ENCODE peak calls at places on chromosome 13, in four cellular contexts. D, U, Q and O are unnamed samples.

GRCh38 chr13:21579754-21580316 is 24.1 kb downstream of the MICU2 start:
- DNase-seq in D (no peak), Q (no peak), U (no peak), O (no peak)

GRCh38 chr13:79749556-79749955 is 268.6 kb downstream of the NDFIP2 start:
- DNase-seq in D (no peak), U (no peak), Q (no peak), O (no peak)

GRCh38 chr13:34066344-34066743 is 248.4 kb downstream of the RFC3 start:
- DNase-seq in U (no peak), D (no peak), Q (no peak), O (no peak)

GRCh38 chr13:38308736-38309135 is 40.9 kb upstream of the UFM1 start:
- DNase-seq in Q (no peak), U (no peak), D (no peak), O (no peak)

GRCh38 chr13:94548382-94549240 is 47.3 kb downstream of the TGDS start:
- DNase-seq in U (peak), D (peak), Q (no peak), O (peak)

GRCh38 chr13:62702502-62702901 is 1286.9 kb upstream of the PCDH20 start:
- DNase-seq in U (peak), D (no peak), Q (no peak), O (no peak)

GRCh38 chr13:97018029-97018819 is 23.9 kb upstream of the OXGR1 start:
- DNase-seq in U (peak), D (peak), Q (peak), O (peak)

GRCh38 chr13:98775844-98776598 is 23.5 kb upstream of the SLC15A1 start:
- DNase-seq in Q (no peak), D (no peak), U (no peak), O (peak)

GRCh38 chr13:103815619-103816018 is 749.4 kb upstream of the SLC10A2 start:
- DNase-seq in U (no peak), D (no peak), Q (no peak), O (no peak)

GRCh38 chr13:28035146-28035782 is 46.8 kb upstream of the URAD start:
- DNase-seq in Q (no peak), D (no peak), U (no peak), O (no peak)

GRCh38 chr13:44211753-44212152 is 161.9 kb upstream of the SERP2 start:
- DNase-seq in Q (no peak), U (no peak), D (no peak), O (no peak)

GRCh38 chr13:83773961-83774360 is 108.3 kb downstream of the SLITRK1 start:
- DNase-seq in D (no peak), Q (no peak), U (no peak), O (no peak)

GRCh38 chr13:83221256-83221655 is 661.0 kb downstream of the SLITRK1 start:
- DNase-seq in Q (no peak), D (no peak), U (no peak), O (peak)

GRCh38 chr13:107203146-107203847 is 635.4 kb upstream of the ARGLU1 start:
- DNase-seq in D (peak), Q (peak), U (peak), O (peak)

GRCh38 chr13:110818747-110819146 is 96.1 kb downstream of the ANKRD10 start:
- DNase-seq in D (no peak), U (no peak), Q (peak), O (no peak)

GRCh38 chr13:28031220-28031903 is 42.9 kb upstream of the URAD start:
- DNase-seq in D (no peak), U (no peak), Q (no peak), O (no peak)

GRCh38 chr13:83880275-83881027 is 1.8 kb downstream of the SLITRK1 start:
- DNase-seq in U (no peak), Q (peak), D (peak), O (no peak)

GRCh38 chr13:75920536-75920935 is 284.4 kb downstream of the LMO7 start:
- DNase-seq in Q (no peak), U (no peak), D (no peak), O (no peak)

GRCh38 chr13:30577381-30577780 is 40.3 kb upstream of the USPL1 start:
- DNase-seq in Q (no peak), U (no peak), D (no peak), O (no peak)

GRCh38 chr13:33931397-33931987 is 113.5 kb downstream of the RFC3 start:
- DNase-seq in U (peak), Q (no peak), D (peak), O (peak)

GRCh38 chr13:106367361-106367781 is 168.1 kb downstream of the EFNB2 start:
- DNase-seq in U (no peak), Q (no peak), D (no peak), O (no peak)

GRCh38 chr13:27619711-27620376 is 485 bp downstream of the LNX2 start:
- DNase-seq in U (peak), Q (no peak), D (no peak), O (peak)

GRCh38 chr13:37011002-37011401 is 10.4 kb downstream of the EXOSC8 start:
- DNase-seq in Q (no peak), D (no peak), U (no peak), O (no peak)

GRCh38 chr13:50646070-50646469 is 197.4 kb downstream of the DLEU7 start:
- DNase-seq in D (no peak), U (no peak), Q (no peak), O (no peak)

GRCh38 chr13:41678320-41678719 is 221.0 kb downstream of the RGCC start:
- DNase-seq in Q (no peak), D (no peak), U (no peak), O (no peak)

GRCh38 chr13:65787087-65787486 is 1443.0 kb downstream of the PCDH9 start:
- DNase-seq in D (no peak), U (no peak), Q (no peak), O (no peak)

GRCh38 chr13:64263285-64263684 is 2847.6 kb upstream of the PCDH20 start:
- DNase-seq in Q (no peak), D (no peak), U (no peak), O (no peak)

GRCh38 chr13:110310541-110311491 is 3.7 kb downstream of the COL4A2 start:
- DNase-seq in Q (no peak), D (no peak), U (no peak), O (no peak)

GRCh38 chr13:41193469-41193868 is 900 bp downstream of the KBTBD7 start:
- DNase-seq in D (no peak), U (no peak), Q (no peak), O (no peak)

GRCh38 chr13:27005556-27005955 is 166.1 kb downstream of the USP12 start:
- DNase-seq in Q (no peak), U (no peak), D (no peak), O (no peak)

GRCh38 chr13:50994651-50995050 is 85.1 kb downstream of the RNASEH2B start:
- DNase-seq in U (no peak), D (no peak), Q (no peak), O (no peak)

GRCh38 chr13:99376132-99376531 is 68.9 kb upstream of the GPR183 start:
- DNase-seq in Q (peak), D (no peak), U (no peak), O (no peak)

GRCh38 chr13:36258831-36259230 is 38.8 kb downstream of the CCDC169 start:
- DNase-seq in Q (no peak), D (no peak), U (no peak), O (no peak)

GRCh38 chr13:34300559-34300958 is 482.6 kb downstream of the RFC3 start:
- DNase-seq in U (no peak), Q (no peak), D (no peak), O (no peak)

GRCh38 chr13:21033866-21034601 is 27.4 kb downstream of the LATS2 start:
- DNase-seq in D (no peak), Q (no peak), U (no peak), O (no peak)

GRCh38 chr13:60448907-60449510 is 52.0 kb downstream of the TDRD3 start:
- DNase-seq in D (no peak), Q (no peak), U (peak), O (peak)

DNA sequence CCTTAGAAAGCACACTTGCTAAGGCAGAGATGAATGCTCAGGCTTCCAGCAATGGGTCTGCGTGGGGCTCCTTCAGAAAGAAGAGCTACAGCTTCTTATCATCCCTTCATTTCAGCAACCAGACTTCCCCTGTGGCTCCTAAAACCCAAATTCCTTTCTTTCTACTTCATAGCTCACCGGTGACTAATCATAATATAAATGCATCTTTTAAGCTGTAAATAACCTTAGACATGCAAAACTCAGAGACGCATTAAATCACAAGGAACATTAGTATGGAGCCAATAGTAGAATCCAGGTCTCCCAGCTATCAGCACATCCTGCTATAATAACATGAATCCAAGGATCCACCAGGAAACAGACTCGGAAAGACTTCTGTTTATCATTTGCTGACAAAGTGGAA is 375.6 kb downstream of the COG6 start:
- DNase-seq in D (no peak), Q (no peak), U (no peak), O (no peak)
- TF ChIP-seq TEAD4 in D (no peak), Q (no peak), U (peak), O (no peak)

GRCh38 chr13:23979361-23980159 is 82.3 kb upstream of the C1QTNF9B start:
- DNase-seq in U (peak), Q (peak), D (peak), O (no peak)
- TF ChIP-seq TEAD4 in U (no peak), Q (no peak), D (no peak), O (no peak)

GRCh38 chr13:25881946-25882574 is 169.8 kb downstream of the SHISA2 start:
- DNase-seq in U (peak), D (peak), Q (no peak), O (no peak)
- TF ChIP-seq TEAD4 in U (no peak), D (no peak), Q (peak), O (no peak)

DNA sequence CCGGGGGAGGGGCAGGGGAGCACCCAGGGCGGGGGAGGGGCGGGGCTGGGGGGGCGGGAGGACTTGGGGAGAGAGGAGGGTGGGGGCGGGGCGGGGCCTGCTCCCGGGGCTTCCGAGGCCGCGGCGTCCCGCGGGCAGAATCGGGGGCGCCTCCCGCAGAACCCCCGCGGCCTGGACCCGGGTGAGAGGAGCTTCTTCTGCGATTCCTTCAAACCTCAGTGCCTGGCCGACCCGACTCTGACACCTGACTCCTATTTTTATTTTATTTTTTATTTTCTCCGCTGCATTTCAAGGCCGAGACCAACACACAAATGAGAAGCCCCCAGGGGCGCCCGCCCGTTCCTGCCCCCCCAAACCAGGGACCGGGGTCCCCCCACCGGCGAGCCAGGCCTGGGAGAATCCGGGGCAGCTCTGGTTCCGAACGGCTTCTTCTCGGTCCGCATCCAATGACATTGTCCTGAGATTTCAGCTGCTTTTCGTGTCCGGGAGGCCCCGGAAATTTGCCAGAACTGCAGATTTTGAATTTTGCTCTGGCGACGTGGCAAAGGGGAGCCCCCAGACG is 522 bp upstream of the GRTP1 start:
- DNase-seq in D (peak), U (no peak), Q (no peak), O (no peak)
- TF ChIP-seq TEAD4 in D (no peak), U (no peak), Q (no peak), O (no peak)

GRCh38 chr13:42876810-42877550 is 95.6 kb downstream of the FAM216B start:
- DNase-seq in U (no peak), Q (no peak), D (no peak), O (no peak)
- TF ChIP-seq TEAD4 in U (no peak), Q (no peak), D (no peak), O (no peak)

GRCh38 chr13:111993701-111994100 is 73.2 kb upstream of the SOX1 start:
- DNase-seq in Q (no peak), U (no peak), D (no peak), O (no peak)

GRCh38 chr13:111994578-111994977 is 72.4 kb upstream of the SOX1 start:
- DNase-seq in Q (no peak), U (no peak), D (no peak), O (no peak)

GRCh38 chr13:111990362-111990761 is 76.6 kb upstream of the SOX1 start:
- DNase-seq in Q (no peak), D (no peak), U (no peak), O (no peak)

DNA sequence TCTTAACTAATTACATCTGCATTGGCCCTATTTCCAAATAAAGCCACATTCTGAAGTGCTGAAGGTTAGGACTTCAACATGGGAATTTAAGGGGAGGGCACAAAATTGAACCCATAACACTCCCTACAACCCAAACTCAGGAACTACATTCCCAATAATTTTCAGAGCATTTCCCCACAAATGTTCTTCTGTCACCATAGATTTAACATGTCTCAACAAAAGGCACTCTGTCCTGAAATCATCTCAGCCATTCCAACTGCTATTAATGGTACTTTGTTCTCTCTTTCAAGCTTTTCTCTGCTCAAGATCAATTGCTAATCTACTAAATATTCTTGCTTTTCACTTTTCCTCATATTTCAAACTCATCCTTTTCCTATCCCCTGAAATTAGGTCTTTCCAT is 74.0 kb upstream of the SOX1 start:
- DNase-seq in U (no peak), Q (no peak), D (no peak), O (no peak)
- TF ChIP-seq TEAD4 in U (no peak), Q (no peak), D (no peak), O (no peak)

GRCh38 chr13:46126552-46127171 is 21.8 kb upstream of the CPB2 start:
- DNase-seq in U (peak), D (peak), Q (peak), O (peak)
- TF ChIP-seq TEAD4 in U (no peak), D (no peak), Q (no peak), O (no peak)